ENCODE peak calls at places on chromosomes 7 and 10, in ten cellular contexts. One of them, this sample, is unnamed.

GRCh38 chr10:92891885-92892705 is 43.8 kb downstream of the EXOC6 start:
- DNase-seq in HCT116: peak
- DNase-seq in CD4-positive, alpha-beta T cell: no peak
- DNase-seq in uterus: peak
- DNase-seq in GM23338: peak
- DNase-seq in heart left ventricle: peak
- DNase-seq in RWPE2: peak
- DNase-seq in right lobe of liver: peak
- DNase-seq in stomach: peak
- DNase-seq in HL-60: no peak
- DNase-seq in this sample: peak

GRCh38 chr7:27109533-27110162 is 7.2 kb upstream of the HOXA2 start:
- DNase-seq in heart left ventricle: no peak
- DNase-seq in CD4-positive, alpha-beta T cell: no peak
- DNase-seq in right lobe of liver: no peak
- DNase-seq in RWPE2: no peak
- DNase-seq in GM23338: no peak
- DNase-seq in HL-60: no peak
- DNase-seq in stomach: no peak
- DNase-seq in HCT116: no peak
- DNase-seq in uterus: no peak
- DNase-seq in this sample: no peak

GRCh38 chr7:84154991-84155781 is 39.4 kb downstream of the SEMA3A start:
- DNase-seq in uterus: no peak
- DNase-seq in HL-60: no peak
- DNase-seq in GM23338: no peak
- DNase-seq in HCT116: no peak
- DNase-seq in CD4-positive, alpha-beta T cell: no peak
- DNase-seq in stomach: no peak
- DNase-seq in heart left ventricle: no peak
- DNase-seq in right lobe of liver: no peak
- DNase-seq in RWPE2: no peak
- DNase-seq in this sample: no peak

GRCh38 chr7:128915271-128915819 is 4.8 kb upstream of the KCP start:
- DNase-seq in stomach: no peak
- DNase-seq in heart left ventricle: peak
- DNase-seq in RWPE2: peak
- DNase-seq in uterus: no peak
- DNase-seq in GM23338: peak
- DNase-seq in right lobe of liver: no peak
- DNase-seq in CD4-positive, alpha-beta T cell: no peak
- DNase-seq in HCT116: no peak
- DNase-seq in HL-60: no peak
- DNase-seq in this sample: no peak

GRCh38 chr10:101301111-101301731 is 52.7 kb upstream of the BTRC start:
- DNase-seq in heart left ventricle: peak
- DNase-seq in right lobe of liver: peak
- DNase-seq in HL-60: peak
- DNase-seq in HCT116: peak
- DNase-seq in stomach: peak
- DNase-seq in CD4-positive, alpha-beta T cell: no peak
- DNase-seq in RWPE2: no peak
- DNase-seq in GM23338: peak
- DNase-seq in uterus: no peak
- DNase-seq in this sample: no peak

GRCh38 chr7:155731375-155731774 is 80.9 kb downstream of the SHH start:
- DNase-seq in uterus: no peak
- DNase-seq in right lobe of liver: no peak
- DNase-seq in HL-60: no peak
- DNase-seq in RWPE2: no peak
- DNase-seq in heart left ventricle: no peak
- DNase-seq in GM23338: no peak
- DNase-seq in stomach: no peak
- DNase-seq in HCT116: no peak
- DNase-seq in CD4-positive, alpha-beta T cell: no peak
- DNase-seq in this sample: no peak

GRCh38 chr10:100984670-100985177 is 2.6 kb downstream of the MRPL43 start:
- DNase-seq in RWPE2: no peak
- DNase-seq in HL-60: no peak
- DNase-seq in GM23338: no peak
- DNase-seq in uterus: no peak
- DNase-seq in HCT116: no peak
- DNase-seq in right lobe of liver: peak
- DNase-seq in CD4-positive, alpha-beta T cell: no peak
- DNase-seq in heart left ventricle: no peak
- DNase-seq in stomach: no peak
- DNase-seq in this sample: peak

GRCh38 chr7:33043434-33043833 is 19.1 kb downstream of the NT5C3A start:
- DNase-seq in RWPE2: no peak
- DNase-seq in heart left ventricle: peak
- DNase-seq in HL-60: no peak
- DNase-seq in stomach: no peak
- DNase-seq in uterus: no peak
- DNase-seq in GM23338: peak
- DNase-seq in right lobe of liver: no peak
- DNase-seq in HCT116: no peak
- DNase-seq in CD4-positive, alpha-beta T cell: no peak
- DNase-seq in this sample: no peak

GRCh38 chr10:15169555-15170407 is 1.3 kb upstream of the NMT2 start:
- DNase-seq in CD4-positive, alpha-beta T cell: peak
- DNase-seq in stomach: no peak
- DNase-seq in RWPE2: no peak
- DNase-seq in HCT116: no peak
- DNase-seq in right lobe of liver: no peak
- DNase-seq in uterus: no peak
- DNase-seq in GM23338: no peak
- DNase-seq in HL-60: peak
- DNase-seq in heart left ventricle: no peak
- DNase-seq in this sample: no peak

GRCh38 chr10:15175587-15175986 is 7.1 kb upstream of the NMT2 start:
- DNase-seq in stomach: no peak
- DNase-seq in uterus: no peak
- DNase-seq in GM23338: no peak
- DNase-seq in HCT116: no peak
- DNase-seq in HL-60: no peak
- DNase-seq in CD4-positive, alpha-beta T cell: no peak
- DNase-seq in right lobe of liver: no peak
- DNase-seq in RWPE2: no peak
- DNase-seq in heart left ventricle: no peak
- DNase-seq in this sample: no peak

GRCh38 chr10:15168781-15169554 is 475 bp upstream of the NMT2 start:
- DNase-seq in heart left ventricle: peak
- DNase-seq in right lobe of liver: peak
- DNase-seq in CD4-positive, alpha-beta T cell: peak
- DNase-seq in stomach: peak
- DNase-seq in uterus: peak
- DNase-seq in GM23338: peak
- DNase-seq in HCT116: peak
- DNase-seq in RWPE2: peak
- DNase-seq in HL-60: peak
- DNase-seq in this sample: peak

GRCh38 chr10:15176269-15176668 is 7.8 kb upstream of the NMT2 start:
- DNase-seq in GM23338: no peak
- DNase-seq in HCT116: no peak
- DNase-seq in right lobe of liver: no peak
- DNase-seq in HL-60: no peak
- DNase-seq in uterus: no peak
- DNase-seq in CD4-positive, alpha-beta T cell: no peak
- DNase-seq in heart left ventricle: no peak
- DNase-seq in stomach: no peak
- DNase-seq in RWPE2: no peak
- DNase-seq in this sample: no peak

GRCh38 chr10:15172306-15172840 is 3.9 kb upstream of the NMT2 start:
- DNase-seq in RWPE2: no peak
- DNase-seq in GM23338: no peak
- DNase-seq in HCT116: no peak
- DNase-seq in CD4-positive, alpha-beta T cell: no peak
- DNase-seq in stomach: no peak
- DNase-seq in HL-60: no peak
- DNase-seq in uterus: no peak
- DNase-seq in heart left ventricle: no peak
- DNase-seq in right lobe of liver: no peak
- DNase-seq in this sample: no peak
- TF ChIP-seq CTCF in RWPE2: no peak
- TF ChIP-seq CTCF in GM23338: no peak
- TF ChIP-seq CTCF in HCT116: peak
- TF ChIP-seq CTCF in CD4-positive, alpha-beta T cell: no peak
- TF ChIP-seq CTCF in stomach: no peak
- TF ChIP-seq CTCF in HL-60: no peak
- TF ChIP-seq CTCF in uterus: no peak
- TF ChIP-seq CTCF in heart left ventricle: no peak
- TF ChIP-seq CTCF in right lobe of liver: no peak
- TF ChIP-seq CTCF in this sample: no peak

GRCh38 chr10:83522881-83523386 is 616.4 kb upstream of the GHITM start:
- DNase-seq in HL-60: no peak
- DNase-seq in stomach: no peak
- DNase-seq in right lobe of liver: no peak
- DNase-seq in RWPE2: no peak
- DNase-seq in HCT116: no peak
- DNase-seq in heart left ventricle: peak
- DNase-seq in uterus: no peak
- DNase-seq in CD4-positive, alpha-beta T cell: no peak
- DNase-seq in GM23338: no peak
- DNase-seq in this sample: no peak

GRCh38 chr10:83527934-83528333 is 611.4 kb upstream of the GHITM start:
- DNase-seq in CD4-positive, alpha-beta T cell: no peak
- DNase-seq in GM23338: no peak
- DNase-seq in stomach: no peak
- DNase-seq in HCT116: no peak
- DNase-seq in uterus: no peak
- DNase-seq in right lobe of liver: no peak
- DNase-seq in RWPE2: no peak
- DNase-seq in heart left ventricle: no peak
- DNase-seq in HL-60: no peak
- DNase-seq in this sample: no peak

GRCh38 chr10:83516788-83517187 is 622.5 kb upstream of the GHITM start:
- DNase-seq in heart left ventricle: no peak
- DNase-seq in HCT116: no peak
- DNase-seq in right lobe of liver: no peak
- DNase-seq in GM23338: no peak
- DNase-seq in RWPE2: no peak
- DNase-seq in HL-60: no peak
- DNase-seq in stomach: no peak
- DNase-seq in CD4-positive, alpha-beta T cell: no peak
- DNase-seq in uterus: no peak
- DNase-seq in this sample: no peak

GRCh38 chr10:83518779-83519178 is 620.5 kb upstream of the GHITM start:
- DNase-seq in heart left ventricle: no peak
- DNase-seq in GM23338: no peak
- DNase-seq in CD4-positive, alpha-beta T cell: no peak
- DNase-seq in RWPE2: no peak
- DNase-seq in right lobe of liver: no peak
- DNase-seq in HL-60: no peak
- DNase-seq in stomach: no peak
- DNase-seq in uterus: no peak
- DNase-seq in HCT116: no peak
- DNase-seq in this sample: no peak

GRCh38 chr10:83522456-83522855 is 616.9 kb upstream of the GHITM start:
- DNase-seq in HL-60: no peak
- DNase-seq in heart left ventricle: no peak
- DNase-seq in right lobe of liver: no peak
- DNase-seq in HCT116: no peak
- DNase-seq in RWPE2: no peak
- DNase-seq in uterus: no peak
- DNase-seq in GM23338: no peak
- DNase-seq in CD4-positive, alpha-beta T cell: no peak
- DNase-seq in stomach: no peak
- DNase-seq in this sample: no peak
- H3K27ac ChIP-seq in HL-60: no peak
- H3K27ac ChIP-seq in heart left ventricle: peak
- H3K27ac ChIP-seq in right lobe of liver: no peak
- H3K27ac ChIP-seq in HCT116: no peak
- H3K27ac ChIP-seq in RWPE2: no peak
- H3K27ac ChIP-seq in uterus: no peak
- H3K27ac ChIP-seq in GM23338: no peak
- H3K27ac ChIP-seq in CD4-positive, alpha-beta T cell: no peak
- H3K27ac ChIP-seq in stomach: no peak
- H3K27ac ChIP-seq in this sample: no peak

DNA sequence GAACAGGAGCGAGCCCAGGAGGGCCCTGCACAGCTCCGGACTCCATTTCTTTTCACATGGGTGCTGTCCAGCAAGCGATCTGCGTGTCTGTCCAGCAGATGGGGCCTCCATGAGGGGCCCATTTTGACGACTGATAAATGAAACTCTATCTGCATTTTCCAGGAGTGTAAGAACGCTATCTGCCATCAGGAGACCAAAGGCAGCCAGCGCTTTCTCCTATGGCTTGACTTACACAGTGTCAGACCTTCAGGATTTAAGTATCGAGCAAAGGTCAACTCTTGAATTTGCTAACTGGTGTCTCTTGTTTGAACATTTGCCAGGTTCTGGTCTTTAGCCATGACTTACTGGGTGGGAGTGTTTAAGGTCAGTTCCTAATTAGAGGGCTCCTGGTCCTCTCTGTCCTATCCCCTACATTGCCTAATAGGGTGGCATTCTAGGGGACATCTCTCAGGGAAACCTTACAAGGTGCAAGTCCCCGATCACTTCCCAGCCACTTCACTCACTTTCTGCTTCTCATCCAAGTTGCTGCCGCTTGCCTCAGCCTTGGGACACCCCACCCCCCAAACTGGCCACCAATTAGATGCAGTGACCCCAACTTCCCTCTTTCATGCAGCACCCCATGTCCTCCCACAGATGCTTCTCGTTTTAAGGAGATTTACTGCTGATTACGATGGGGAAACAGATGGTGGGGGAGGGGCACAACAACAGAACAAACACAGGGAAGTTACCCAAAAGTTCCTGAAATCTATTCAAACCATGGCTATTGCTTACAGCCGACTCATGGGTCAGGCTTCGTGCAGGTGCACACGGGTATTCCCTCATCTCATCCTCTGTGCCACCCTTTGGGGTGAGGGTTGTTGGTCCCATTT is 20.0 kb downstream of the VSIR start:
- DNase-seq in HCT116: no peak
- DNase-seq in RWPE2: no peak
- DNase-seq in CD4-positive, alpha-beta T cell: no peak
- DNase-seq in HL-60: peak
- DNase-seq in GM23338: no peak
- DNase-seq in uterus: no peak
- DNase-seq in stomach: no peak
- DNase-seq in heart left ventricle: peak
- DNase-seq in right lobe of liver: peak
- DNase-seq in this sample: peak
- TF ChIP-seq CTCF in HCT116: no peak
- TF ChIP-seq CTCF in RWPE2: no peak
- TF ChIP-seq CTCF in CD4-positive, alpha-beta T cell: no peak
- TF ChIP-seq CTCF in HL-60: no peak
- TF ChIP-seq CTCF in GM23338: no peak
- TF ChIP-seq CTCF in uterus: no peak
- TF ChIP-seq CTCF in stomach: no peak
- TF ChIP-seq CTCF in heart left ventricle: no peak
- TF ChIP-seq CTCF in right lobe of liver: no peak
- TF ChIP-seq CTCF in this sample: no peak

DNA sequence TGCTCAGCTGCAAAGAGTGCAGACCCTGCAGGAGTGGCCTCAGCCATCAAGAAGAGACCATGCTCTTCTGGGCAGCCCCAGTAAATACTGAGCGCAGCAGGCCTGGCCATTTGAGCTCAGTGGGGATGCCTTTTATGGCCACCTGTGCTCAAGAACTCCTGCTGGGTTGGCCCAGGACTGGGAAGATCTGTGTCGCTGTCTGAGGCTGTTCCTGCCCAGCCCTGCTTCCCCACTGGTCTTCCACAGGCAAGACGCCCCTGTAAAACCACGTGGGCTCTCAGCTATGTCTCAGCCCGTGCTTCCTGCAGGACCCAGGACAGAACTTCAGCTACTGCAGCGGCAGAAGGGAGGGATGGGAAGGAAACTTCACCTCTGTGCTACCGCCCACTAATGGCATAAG is 10.5 kb upstream of the PPIF start:
- DNase-seq in stomach: no peak
- DNase-seq in heart left ventricle: no peak
- DNase-seq in HL-60: no peak
- DNase-seq in right lobe of liver: peak
- DNase-seq in RWPE2: no peak
- DNase-seq in GM23338: peak
- DNase-seq in uterus: no peak
- DNase-seq in HCT116: no peak
- DNase-seq in CD4-positive, alpha-beta T cell: no peak
- DNase-seq in this sample: no peak
- H3K27ac ChIP-seq in stomach: no peak
- H3K27ac ChIP-seq in heart left ventricle: no peak
- H3K27ac ChIP-seq in HL-60: no peak
- H3K27ac ChIP-seq in right lobe of liver: no peak
- H3K27ac ChIP-seq in RWPE2: no peak
- H3K27ac ChIP-seq in GM23338: no peak
- H3K27ac ChIP-seq in uterus: no peak
- H3K27ac ChIP-seq in HCT116: no peak
- H3K27ac ChIP-seq in CD4-positive, alpha-beta T cell: no peak
- H3K27ac ChIP-seq in this sample: no peak